ENCODE peak calls at places on chromosomes 16 and 17, in four cellular contexts. R is CD8-positive, alpha-beta memory T cell; E is hepatocyte; G is IMR-90. K is an unnamed sample. For H3K27me3, the result is how much of the 10 kb centered on the place peaks cover.

GRCh38 chr17:28717578-28718316 is at the start of gene RAB34:
- DNase-seq in R (no peak), E (peak), G (peak), K (peak)

GRCh38 chr17:36715951-36716350 is 114.6 kb downstream of the MRM1 start:
- DNase-seq in R (no peak), E (no peak), G (no peak), K (no peak)

GRCh38 chr16:3182608-3183444 is 5.2 kb upstream of the OR1F1 start:
- DNase-seq in R (peak), E (no peak), G (peak), K (peak)

GRCh38 chr17:71494456-71494855 is 626.4 kb upstream of the SOX9 start:
- DNase-seq in R (no peak), E (no peak), G (no peak), K (no peak)

GRCh38 chr16:27922433-27922832 is 141.1 kb downstream of the GSG1L start:
- DNase-seq in R (no peak), E (no peak), G (no peak), K (no peak)

GRCh38 chr16:71347146-71347545 is 11.4 kb upstream of the CALB2 start:
- DNase-seq in R (no peak), E (no peak), G (no peak), K (no peak)

GRCh38 chr16:70688266-70688742 is 2.5 kb upstream of the MTSS2 start:
- DNase-seq in R (no peak), E (no peak), G (peak), K (no peak)

GRCh38 chr17:336110-337021 is 16.2 kb downstream of the RPH3AL start:
- DNase-seq in R (peak), E (no peak), G (no peak), K (no peak)

GRCh38 chr17:34902761-34903325 is 58.4 kb downstream of the CCT6B start:
- DNase-seq in R (no peak), E (no peak), G (no peak), K (no peak)

GRCh38 chr17:44354582-44355309 is 8.9 kb downstream of the FAM171A2 start:
- DNase-seq in R (peak), E (peak), G (no peak), K (peak)

GRCh38 chr17:41054025-41054424 is 1.0 kb downstream of the KRTAP2-2 start:
- DNase-seq in R (no peak), E (no peak), G (no peak), K (no peak)

GRCh38 chr17:7889166-7889584 is 586 bp downstream of the CHD3 start:
- DNase-seq in R (no peak), E (peak), G (peak), K (no peak)

GRCh38 chr17:51097708-51098446 is 22.8 kb downstream of the SPAG9 start:
- DNase-seq in R (no peak), E (peak), G (no peak), K (no peak)

GRCh38 chr17:11917415-11917814 is 79.9 kb downstream of the ZNF18 start:
- DNase-seq in R (no peak), E (no peak), G (no peak), K (no peak)

GRCh38 chr17:65545708-65546523 is 15.5 kb downstream of the AXIN2 start:
- DNase-seq in R (no peak), E (no peak), G (no peak), K (no peak)

GRCh38 chr17:14007951-14008350 is 61.4 kb upstream of the COX10 start:
- DNase-seq in R (no peak), E (no peak), G (no peak), K (no peak)

GRCh38 chr17:63361182-63361581 is 84.9 kb downstream of the CYB561 start:
- DNase-seq in R (no peak), E (no peak), G (no peak), K (no peak)

GRCh38 chr17:57033296-57033695 is 51.8 kb upstream of the AKAP1 start:
- DNase-seq in R (no peak), E (no peak), G (no peak), K (no peak)

GRCh38 chr17:20991276-20992037 is 51.4 kb downstream of the USP22 start:
- DNase-seq in R (no peak), E (no peak), G (no peak), K (no peak)

GRCh38 chr17:9475259-9475658 is 100.4 kb downstream of the STX8 start:
- DNase-seq in R (no peak), E (no peak), G (no peak), K (no peak)

GRCh38 chr17:61774724-61775123 is 88.6 kb downstream of the BRIP1 start:
- DNase-seq in R (no peak), E (no peak), G (no peak), K (no peak)

GRCh38 chr17:17171991-17172939 is 33.9 kb downstream of the PLD6 start:
- DNase-seq in R (no peak), E (no peak), G (no peak), K (no peak)

GRCh38 chr17:3794890-3795757 is 5.9 kb downstream of the ITGAE start:
- DNase-seq in R (peak), E (peak), G (peak), K (peak)

GRCh38 chr16:75062135-75062943 is 54.2 kb downstream of the LDHD start:
- DNase-seq in R (no peak), E (no peak), G (peak), K (no peak)

GRCh38 chr17:76659928-76660614 is 16.5 kb upstream of the ST6GALNAC1 start:
- DNase-seq in R (peak), E (no peak), G (no peak), K (no peak)

GRCh38 chr16:81649561-81649960 is 129.5 kb upstream of the PLCG2 start:
- DNase-seq in R (no peak), E (no peak), G (peak), K (no peak)

GRCh38 chr16:27455700-27456099 is 53.7 kb downstream of the IL21R start:
- DNase-seq in R (peak), E (no peak), G (no peak), K (no peak)

GRCh38 chr17:66707051-66707450 is 127.9 kb upstream of the CACNG5 start:
- DNase-seq in R (no peak), E (no peak), G (no peak), K (no peak)

GRCh38 chr16:27408012-27408601 is 6.1 kb downstream of the IL21R start:
- DNase-seq in R (peak), E (no peak), G (peak), K (no peak)

GRCh38 chr16:3283525-3284447 is 495 bp downstream of the ZNF263 start:
- DNase-seq in R (no peak), E (no peak), G (no peak), K (peak)

GRCh38 chr16:20799599-20799998 is 6.7 kb downstream of the ERI2 start:
- DNase-seq in R (peak), E (peak), G (peak), K (no peak)

GRCh38 chr16:11435576-11435975 is 90.3 kb downstream of the RMI2 start:
- DNase-seq in R (no peak), E (no peak), G (no peak), K (no peak)

GRCh38 chr17:76276461-76277299 is 11.5 kb downstream of the UBALD2 start:
- DNase-seq in R (no peak), E (no peak), G (peak), K (no peak)

GRCh38 chr16:1772362-1772907 is at the start of gene EME2:
- DNase-seq in R (peak), E (peak), G (peak), K (peak)

DNA sequence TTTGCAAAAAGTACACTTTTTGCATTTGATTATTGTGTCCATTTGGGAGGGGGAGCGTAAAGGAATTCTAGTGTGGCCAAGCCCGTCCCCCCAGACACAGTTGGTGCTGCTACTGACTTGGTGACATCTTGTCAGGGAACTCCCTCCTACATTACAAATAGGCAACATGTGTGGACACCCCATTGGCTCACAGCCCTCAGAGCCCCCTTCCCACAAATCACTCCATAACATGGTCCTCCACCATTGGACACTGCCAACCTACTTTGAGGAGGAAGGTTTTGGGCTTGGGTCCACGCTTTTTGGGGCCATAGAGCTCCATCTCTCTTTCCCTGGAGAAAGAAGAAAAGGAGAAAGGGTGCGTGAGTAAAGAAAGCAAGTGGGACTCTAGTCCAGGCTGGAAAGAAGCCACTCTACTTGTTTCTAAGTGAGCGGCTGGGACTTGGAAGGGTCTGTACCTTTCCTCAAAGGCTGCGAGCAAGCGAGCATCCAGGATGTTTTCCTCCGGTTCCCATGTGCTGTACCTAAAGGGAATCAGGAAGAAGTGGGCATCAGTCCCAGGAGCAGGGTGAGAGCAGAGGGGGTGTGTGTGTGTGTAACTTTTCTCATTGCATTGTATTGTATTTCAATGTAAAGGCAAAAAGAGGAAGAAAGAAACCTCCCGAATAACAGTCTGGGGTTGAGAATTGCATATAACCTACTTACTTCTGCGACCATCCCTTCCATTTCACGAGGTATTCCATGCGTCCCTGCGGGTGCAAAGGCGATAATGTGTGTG is 895 bp downstream of the CBX8 start:
- DNase-seq in R (no peak), E (no peak), G (no peak), K (no peak)
- H3K27me3 ChIP-seq in R (under half), E (half or more), G (under half), K (under half)

GRCh38 chr17:75111777-75112176 is 2.0 kb downstream of the ARMC7 start:
- DNase-seq in R (no peak), E (no peak), G (no peak), K (no peak)
- H3K4me3 ChIP-seq in R (no peak), E (no peak), G (no peak), K (no peak)

GRCh38 chr17:48649741-48650140 is 23.6 kb upstream of the HOXB9 start:
- DNase-seq in R (no peak), E (no peak), G (no peak), K (no peak)
- H3K27me3 ChIP-seq in R (under half), E (half or more), G (under half), K (under half)

DNA sequence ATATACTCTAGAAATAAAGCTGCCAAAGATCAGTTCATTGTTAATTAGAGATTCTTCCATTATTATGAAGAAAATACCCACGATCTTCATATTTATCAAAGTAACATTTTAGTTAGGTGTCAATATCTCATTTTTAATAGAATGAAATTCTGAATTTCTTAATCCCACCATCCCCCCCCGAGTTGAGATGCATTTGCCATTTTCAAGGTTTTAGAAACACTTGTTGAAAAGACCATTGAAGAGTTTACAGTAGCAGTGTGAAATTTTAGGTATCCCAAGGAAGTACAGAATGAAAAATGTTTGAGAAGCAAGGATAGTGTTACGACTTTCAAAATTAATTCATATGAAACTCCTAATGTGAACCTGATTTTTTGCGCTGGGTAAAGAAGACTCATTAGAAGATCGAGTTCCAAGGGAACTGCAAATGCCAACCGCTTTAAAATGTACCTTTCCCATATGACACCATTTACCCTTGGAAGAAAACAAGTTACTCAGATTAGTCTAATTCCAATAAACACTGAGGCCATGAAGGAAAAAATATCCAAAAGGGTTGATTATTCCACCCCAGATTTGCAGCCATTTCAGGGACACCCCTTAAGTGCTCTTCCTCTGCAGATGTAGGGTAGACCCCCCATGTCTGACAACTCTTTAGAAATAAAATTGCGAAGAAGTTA is 731 bp downstream of the IKZF3 start:
- DNase-seq in R (no peak), E (no peak), G (no peak), K (no peak)
- H3K4me3 ChIP-seq in R (peak), E (no peak), G (no peak), K (peak)

GRCh38 chr17:2048805-2049204 is 6.1 kb upstream of the HIC1 start:
- DNase-seq in R (no peak), E (no peak), G (no peak), K (no peak)
- H3K27me3 ChIP-seq in R (under half), E (under half), G (under half), K (under half)